ENCODE peak calls at places on chromosome 19, in four cellular contexts. C, T, K and D are unnamed samples.

GRCh38 chr19:4196587-4197148 is 14.2 kb downstream of the ANKRD24 start:
- DNase-seq in T (no peak), C (no peak), K (no peak), D (no peak)

GRCh38 chr19:29576761-29577661 is 29.1 kb upstream of the POP4 start:
- DNase-seq in K (no peak), T (no peak), C (no peak), D (peak; percentile 36)

GRCh38 chr19:37718357-37718756 is 1.2 kb downstream of the ZNF607 start:
- DNase-seq in T (no peak), K (no peak), C (no peak), D (no peak)

GRCh38 chr19:48812094-48812929 is 1.5 kb upstream of the BCAT2 start:
- DNase-seq in T (peak; percentile 93), C (peak; percentile 92), K (no peak), D (peak; percentile 28)

GRCh38 chr19:30167206-30167903 is 204.8 kb upstream of the ZNF536 start:
- DNase-seq in C (no peak), T (no peak), K (no peak), D (no peak)

GRCh38 chr19:47766670-47767069 is 11.8 kb upstream of the SELENOW start:
- DNase-seq in K (no peak), T (no peak), C (no peak), D (no peak)

GRCh38 chr19:3606174-3606689 is 443 bp downstream of the TBXA2R start:
- DNase-seq in K (no peak), T (peak; percentile 80), C (peak; percentile 51), D (no peak)

GRCh38 chr19:10797541-10798256 is 38.3 kb downstream of the TMED1 start:
- DNase-seq in T (no peak), C (peak; percentile 96), K (no peak), D (peak; percentile 6)

GRCh38 chr19:9381367-9381785 is 18.6 kb downstream of the ZNF177 start:
- DNase-seq in K (no peak), T (no peak), C (no peak), D (no peak)

GRCh38 chr19:32910874-32911273 is 41.3 kb upstream of the SLC7A9 start:
- DNase-seq in T (no peak), K (no peak), C (no peak), D (no peak)

GRCh38 chr19:31312629-31313244 is 36.5 kb downstream of the TSHZ3 start:
- DNase-seq in K (no peak), T (no peak), C (no peak), D (no peak)

GRCh38 chr19:13623686-13624405 is 117.6 kb upstream of the CACNA1A start:
- DNase-seq in T (no peak), K (no peak), C (no peak), D (peak; percentile 14)

GRCh38 chr19:47573076-47574026 is at the start of gene ZNF541:
- DNase-seq in T (peak; percentile 61), K (no peak), C (peak; percentile 68), D (peak; percentile 15)

GRCh38 chr19:36423925-36424324 is 5.5 kb upstream of the ZFP82 start:
- DNase-seq in T (no peak), K (no peak), C (no peak), D (no peak)

GRCh38 chr19:45041125-45041524 is 2.3 kb downstream of the CLASRP start:
- DNase-seq in K (no peak), C (no peak), T (no peak), D (no peak)

GRCh38 chr19:51370230-51370629 is 1.4 kb upstream of the CLDND2 start:
- DNase-seq in C (no peak), T (no peak), K (no peak), D (no peak)

GRCh38 chr19:29596885-29597525 is 9.1 kb upstream of the POP4 start:
- DNase-seq in K (peak; percentile 33), T (no peak), C (no peak), D (no peak)

GRCh38 chr19:19900124-19900523 is 622 bp upstream of the ZNF93 start:
- DNase-seq in C (no peak), K (no peak), T (no peak), D (no peak)

GRCh38 chr19:38266981-38267597 is 2.7 kb downstream of the SPINT2 start:
- DNase-seq in K (no peak), T (peak; percentile 61), C (no peak), D (no peak)

GRCh38 chr19:18059297-18059696 is 27.4 kb downstream of the IL12RB1 start:
- DNase-seq in C (no peak), K (no peak), T (no peak), D (no peak)

GRCh38 chr19:58182577-58182988 is 278 bp upstream of the ZNF274 start:
- DNase-seq in C (no peak), T (no peak), K (no peak), D (no peak)

GRCh38 chr19:44903602-44904425 is 1.8 kb upstream of the APOE start:
- DNase-seq in C (peak; percentile 64), T (peak; percentile 76), K (no peak), D (peak; percentile 36)

GRCh38 chr19:23385404-23385803 is 9.9 kb downstream of the ZNF91 start:
- DNase-seq in T (no peak), K (no peak), C (no peak), D (no peak)

GRCh38 chr19:15448778-15449619 is 757 bp downstream of the WIZ start:
- DNase-seq in K (no peak), T (no peak), C (no peak), D (no peak)

GRCh38 chr19:4369109-4369887 is 25.9 kb downstream of the MPND start:
- DNase-seq in T (peak; percentile 84), K (no peak), C (peak; percentile 95), D (no peak)

GRCh38 chr19:46373573-46374359 is 26.9 kb downstream of the PPP5C start:
- DNase-seq in K (no peak), T (peak; percentile 94), C (no peak), D (no peak)

GRCh38 chr19:50381881-50382729 is 2.0 kb upstream of the POLD1 start:
- DNase-seq in C (no peak), T (no peak), K (no peak), D (no peak)

GRCh38 chr19:47651691-47652090 is 42.8 kb downstream of the BICRA start:
- DNase-seq in K (no peak), T (no peak), C (no peak), D (no peak)

GRCh38 chr19:29485293-29485692 is 40.5 kb upstream of the VSTM2B start:
- DNase-seq in K (no peak), C (no peak), T (no peak), D (no peak)

GRCh38 chr19:28289294-28290063 is 923.5 kb downstream of the UQCRFS1 start:
- DNase-seq in K (no peak), C (no peak), T (peak; percentile 69), D (peak; percentile 22)

DNA sequence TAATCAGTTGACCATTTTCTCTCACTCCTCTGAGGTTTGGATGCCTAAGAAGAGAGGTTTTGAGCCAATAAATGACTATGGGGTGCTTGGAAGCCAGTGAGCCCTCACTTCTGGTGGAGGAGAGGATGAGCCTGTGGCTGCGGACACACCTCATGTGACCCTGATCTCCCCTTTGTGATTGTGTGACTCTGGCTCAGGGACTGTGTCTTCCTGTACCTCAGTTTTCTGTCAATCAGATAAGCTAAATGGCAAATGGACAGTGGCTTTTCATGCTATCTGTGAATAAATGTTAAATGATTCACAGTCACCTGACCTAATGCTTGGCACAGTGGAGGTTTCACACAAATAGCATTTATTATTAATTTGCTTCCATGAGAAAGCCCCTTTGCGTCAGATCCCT is 2.7 kb downstream of the PSG8 start:
- DNase-seq in K (no peak), T (no peak), C (no peak), D (no peak)
- H3K27ac ChIP-seq in K (no peak overlapping the region), T (no peak overlapping the region), C (no peak overlapping the region), D (no peak overlapping the region)

GRCh38 chr19:7203317-7203716 is 90.9 kb downstream of the INSR start:
- DNase-seq in C (no peak), K (no peak), T (no peak), D (no peak)
- H3K27ac ChIP-seq in C (no peak overlapping the region), K (no peak overlapping the region), T (peak overlapping the region; percentile 73), D (no peak overlapping the region)

DNA sequence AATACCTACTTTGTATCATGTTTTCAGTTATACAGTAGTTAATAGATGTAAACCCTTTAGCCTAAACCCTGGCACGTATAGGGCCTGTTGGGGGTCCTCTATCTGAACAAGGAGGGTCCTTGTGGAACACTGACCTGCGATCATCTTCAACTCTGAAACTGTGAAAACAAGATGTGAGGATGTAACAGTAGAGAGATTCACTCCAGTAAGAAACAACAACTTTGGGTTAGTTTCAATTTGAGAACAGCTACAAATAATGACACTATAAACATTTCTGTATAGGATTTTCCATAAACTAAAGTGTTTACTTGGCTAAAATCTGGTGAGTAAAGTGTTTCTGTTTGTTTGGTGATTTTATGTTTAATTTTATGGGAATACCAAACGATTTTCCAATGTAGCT is 2.1 kb downstream of the CLC start:
- DNase-seq in C (no peak), T (no peak), K (no peak), D (no peak)
- H3K27ac ChIP-seq in C (no peak overlapping the region), T (no peak overlapping the region), K (no peak overlapping the region), D (no peak overlapping the region)

GRCh38 chr19:2456301-2456570 is 523 bp downstream of the LMNB2 start:
- DNase-seq in K (no peak), T (no peak), C (no peak), D (no peak)
- H3K27ac ChIP-seq in K (peak overlapping the region; percentile 71), T (peak overlapping the region; percentile 49), C (peak overlapping the region; percentile 69), D (no peak overlapping the region)